ENCODE peak calls at places on chromosomes 3 and 15, in four cellular contexts. J is dorsolateral prefrontal cortex, Q is left ventricle myocardium inferior, U is heart left ventricle. K is an unnamed sample.

GRCh38 chr15:73631915-73632669 is 1.1 kb downstream of the NPTN start:
- DNase-seq in Q (no peak), J (no peak), U (peak; percentile 68), K (peak; percentile 64)

GRCh38 chr15:38216763-38217162 is 35.9 kb upstream of the SPRED1 start:
- DNase-seq in J (no peak), Q (no peak), U (no peak), K (no peak)

GRCh38 chr15:65862682-65863081 is 6.6 kb upstream of the RAB11A start:
- DNase-seq in U (peak; percentile 61), J (no peak), Q (no peak), K (no peak)

GRCh38 chr15:84398763-84399701 is 163.5 kb downstream of the GOLGA6L4 start:
- DNase-seq in J (no peak), Q (no peak), U (peak; percentile 21), K (peak; percentile 43)

GRCh38 chr3:126468028-126468891 is 7.4 kb downstream of the ZXDC start:
- DNase-seq in Q (no peak), U (no peak), J (no peak), K (no peak)

GRCh38 chr3:178367817-178368617 is 168.2 kb upstream of the KCNMB2 start:
- DNase-seq in J (no peak), U (peak; percentile 33), Q (no peak), K (no peak)

GRCh38 chr3:129257609-129258008 is 8.2 kb downstream of the COPG1 start:
- DNase-seq in Q (no peak), U (no peak), J (no peak), K (no peak)

GRCh38 chr3:64184621-64185020 is 40.6 kb downstream of the PRICKLE2 start:
- DNase-seq in U (no peak), J (no peak), Q (no peak), K (no peak)

GRCh38 chr3:114411811-114412803 is 118.3 kb downstream of the TIGIT start:
- DNase-seq in Q (no peak), J (no peak), U (no peak), K (no peak)

GRCh38 chr15:83898295-83898694 is 244.4 kb downstream of the ADAMTSL3 start:
- DNase-seq in U (no peak), J (no peak), Q (no peak), K (no peak)

GRCh38 chr15:62254137-62254934 is 89.3 kb upstream of the C2CD4B start:
- DNase-seq in Q (peak; percentile 61), U (peak; percentile 67), J (no peak), K (peak; percentile 66)

GRCh38 chr15:39959411-39959810 is 25.5 kb downstream of the EIF2AK4 start:
- DNase-seq in Q (no peak), U (no peak), J (no peak), K (no peak)

GRCh38 chr15:78872972-78873795 is 494 bp downstream of the MORF4L1 start:
- DNase-seq in U (peak; percentile 89), Q (peak; percentile 85), J (peak; percentile 84), K (peak; percentile 77)

GRCh38 chr15:94312946-94313345 is 81.6 kb downstream of the MCTP2 start:
- DNase-seq in J (no peak), U (no peak), Q (no peak), K (no peak)

GRCh38 chr15:41919954-41920538 is 26.2 kb upstream of the SPTBN5 start:
- DNase-seq in J (no peak), U (no peak), Q (no peak), K (no peak)

GRCh38 chr3:58743296-58743695 is 76.7 kb upstream of the FAM3D start:
- DNase-seq in U (no peak), Q (no peak), J (no peak), K (no peak)

GRCh38 chr3:109900774-109901173 is 563.4 kb upstream of the DPPA4 start:
- DNase-seq in Q (no peak), J (no peak), U (no peak), K (no peak)

DNA sequence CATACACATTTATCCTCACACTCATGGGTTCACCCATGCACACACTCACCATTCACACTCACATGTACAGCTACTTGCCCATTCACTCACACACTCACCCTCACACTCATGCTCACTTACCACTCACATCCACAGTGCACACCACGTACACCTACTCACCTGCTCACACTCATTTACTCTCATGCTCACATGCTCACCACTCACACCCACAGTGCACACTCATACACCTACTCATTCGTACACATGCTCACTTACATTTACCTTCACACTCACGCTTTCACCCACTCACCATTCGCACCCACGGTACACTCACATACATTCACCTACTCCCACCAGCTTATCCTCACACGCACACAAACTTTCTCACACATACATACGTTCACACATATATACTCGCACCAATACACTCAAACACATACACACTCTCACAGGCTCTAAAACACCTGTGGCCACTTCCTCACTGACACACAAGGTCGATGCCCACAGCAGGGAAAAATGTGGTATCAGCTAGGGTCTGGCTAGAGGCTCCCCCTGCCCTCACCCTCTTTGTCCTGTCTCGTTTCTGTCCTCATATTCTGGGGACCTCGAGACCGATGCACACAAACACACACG is 46.0 kb downstream of the NUP210 start:
- DNase-seq in J (no peak), Q (no peak), U (no peak), K (no peak)
- TF ChIP-seq CTCF in J (no peak), Q (no peak), U (no peak), K (no peak)

GRCh38 chr3:195131149-195131548 is 139.8 kb downstream of the XXYLT1 start:
- DNase-seq in U (no peak), Q (no peak), J (no peak), K (no peak)

GRCh38 chr3:195126073-195126605 is 144.8 kb downstream of the XXYLT1 start:
- DNase-seq in U (no peak), Q (no peak), J (no peak), K (no peak)

GRCh38 chr3:195129644-195130492 is 141.1 kb downstream of the XXYLT1 start:
- DNase-seq in Q (no peak), U (no peak), J (no peak), K (no peak)

GRCh38 chr3:195129072-195129643 is 141.8 kb downstream of the XXYLT1 start:
- DNase-seq in Q (no peak), U (no peak), J (no peak), K (no peak)

DNA sequence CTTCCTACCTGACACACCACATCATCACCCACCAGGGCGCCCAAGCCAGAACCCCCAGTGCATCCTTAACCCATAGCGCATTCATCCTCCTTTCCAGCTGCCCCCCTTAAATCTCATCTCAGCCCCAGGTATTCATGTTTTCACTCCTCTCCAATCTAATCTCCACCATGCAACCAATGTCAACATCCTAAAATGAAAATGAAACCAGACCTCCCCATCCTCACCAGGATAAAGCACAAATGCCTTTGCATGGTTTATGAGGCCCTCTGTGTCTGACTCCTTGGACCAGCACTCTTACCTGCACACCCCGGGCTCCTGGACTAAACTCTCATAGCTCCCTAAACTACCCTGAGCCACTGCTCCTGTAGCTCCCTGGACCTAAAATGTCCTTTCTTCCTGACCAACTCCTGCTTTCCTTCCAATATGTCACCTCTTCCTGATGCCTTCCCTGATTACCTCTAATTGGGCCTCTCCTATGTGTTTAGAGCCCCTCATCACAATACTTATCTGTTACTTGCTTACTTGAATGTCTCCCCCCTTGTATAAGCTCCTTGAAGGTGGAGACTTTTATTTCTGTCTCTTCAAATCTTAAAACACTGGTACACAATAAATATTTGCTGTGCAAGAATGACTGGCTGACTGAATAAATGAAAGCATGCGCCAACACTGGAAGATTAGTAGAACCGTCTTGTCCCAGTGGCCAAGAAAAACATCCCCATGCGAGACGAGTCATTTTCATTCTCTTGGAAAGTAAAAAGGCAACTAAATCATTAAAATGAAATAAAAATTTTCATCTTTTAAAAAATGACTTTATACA is 142.5 kb downstream of the XXYLT1 start:
- DNase-seq in Q (no peak), J (no peak), U (no peak), K (no peak)
- H3K27ac ChIP-seq in Q (no peak overlapping the region), J (no peak overlapping the region), U (no peak overlapping the region), K (no peak overlapping the region)

GRCh38 chr3:42601898-42602581 is 1.6 kb downstream of the NKTR start:
- DNase-seq in U (no peak), J (no peak), Q (no peak), K (no peak)
- TF ChIP-seq CTCF in U (no peak), J (no peak), Q (no peak), K (no peak)

DNA sequence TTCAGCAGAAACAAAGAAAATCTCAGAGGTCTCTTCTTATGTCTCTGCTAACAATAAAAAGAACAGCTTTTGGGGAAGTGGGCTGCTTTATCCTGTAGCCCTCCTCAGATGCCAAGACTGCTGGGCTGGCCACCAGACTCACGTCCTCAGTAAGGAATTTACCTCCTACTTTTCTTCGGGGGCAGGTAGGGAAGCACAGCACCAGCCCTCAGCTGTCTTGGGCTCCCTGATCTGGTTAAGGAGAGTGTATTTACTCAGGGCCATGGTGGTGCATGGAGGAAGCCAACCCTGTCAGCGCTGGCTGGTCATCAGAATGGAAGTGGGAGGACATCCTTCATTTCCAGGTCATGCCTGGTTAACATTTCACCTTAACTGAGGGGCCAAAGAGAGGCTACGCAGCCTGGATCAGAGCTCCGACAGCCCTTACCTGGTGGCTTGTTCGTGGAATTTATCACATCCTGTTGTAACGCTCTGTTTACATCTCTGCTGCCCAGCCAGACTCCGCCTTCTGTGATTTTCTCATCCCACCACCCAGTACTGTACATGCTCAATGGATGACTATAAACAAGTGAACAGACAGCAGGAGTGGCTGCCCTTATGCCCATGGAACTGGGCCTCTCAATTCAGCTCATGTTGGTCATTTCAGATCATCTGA is 108.3 kb downstream of the IGF2BP2 start:
- DNase-seq in J (no peak), U (no peak), Q (no peak), K (no peak)
- H3K27ac ChIP-seq in J (no peak overlapping the region), U (no peak overlapping the region), Q (no peak overlapping the region), K (no peak overlapping the region)

GRCh38 chr3:11610044-11610671 is 33.6 kb downstream of the VGLL4 start:
- DNase-seq in U (peak; percentile 59), Q (no peak), J (no peak), K (peak; percentile 77)

GRCh38 chr3:11609481-11609880 is 34.2 kb downstream of the VGLL4 start:
- DNase-seq in Q (no peak), J (no peak), U (no peak), K (no peak)

GRCh38 chr3:11606865-11607440 is 36.8 kb downstream of the VGLL4 start:
- DNase-seq in Q (no peak), J (no peak), U (no peak), K (no peak)

GRCh38 chr3:11606090-11606784 is 37.5 kb downstream of the VGLL4 start:
- DNase-seq in J (no peak), Q (no peak), U (no peak), K (no peak)

GRCh38 chr3:11607816-11608215 is 35.9 kb downstream of the VGLL4 start:
- DNase-seq in J (no peak), Q (no peak), U (no peak), K (no peak)
- TF ChIP-seq CTCF in J (no peak), Q (no peak), U (no peak), K (no peak)

GRCh38 chr3:53506763-53507145 is 12.3 kb downstream of the CACNA1D start:
- DNase-seq in U (no peak), J (no peak), Q (no peak), K (no peak)
- H3K27ac ChIP-seq in U (no peak overlapping the region), J (no peak overlapping the region), Q (no peak overlapping the region), K (no peak overlapping the region)

DNA sequence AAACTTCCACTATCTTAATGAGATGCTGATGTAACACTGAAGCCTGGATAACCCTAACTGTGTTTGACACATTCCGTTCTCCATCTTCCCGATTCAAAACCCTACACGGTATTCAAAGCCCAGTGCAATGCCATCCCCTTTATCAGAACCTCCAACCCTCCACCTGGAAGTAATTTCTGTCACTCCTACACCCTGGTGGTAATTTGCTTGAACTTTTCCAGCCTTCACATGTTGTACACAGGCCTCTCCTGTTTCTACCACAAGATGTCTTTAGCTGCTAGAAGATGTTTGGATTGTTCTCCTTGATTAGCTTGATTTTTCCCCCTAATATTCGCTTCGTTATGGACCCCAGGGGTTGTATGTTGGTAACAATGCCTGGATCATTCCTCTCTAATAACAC is 208.9 kb downstream of the CHST2 start:
- DNase-seq in Q (no peak), U (no peak), J (no peak), K (no peak)
- TF ChIP-seq CTCF in Q (no peak), U (no peak), J (no peak), K (no peak)

K was measured in right atrium auricular region.